ENCODE peak calls at places on chromosomes 11 and 22, in seven cellular contexts. T is heart left ventricle, Z is body of pancreas, E is IMR-90, R is spleen, I is uterus, D is adrenal gland. M is an unnamed sample.

GRCh38 chr11:35525501-35526175 is at the start of gene PAMR1:
- DNase-seq in E (peak), T (peak), I (peak), Z (peak), D (peak), R (peak), M (peak)

GRCh38 chr11:16160146-16160545 is 196.2 kb downstream of the SOX6 start:
- DNase-seq in R (no peak), I (no peak), T (no peak), D (no peak), Z (no peak), E (no peak), M (no peak)

GRCh38 chr11:62394825-62395538 is 23.9 kb upstream of the SCGB1A1 start:
- DNase-seq in T (peak), E (peak), Z (peak), D (peak), I (peak), R (peak), M (peak)

GRCh38 chr22:44702479-44703219 is 645 bp downstream of the PRR5 start:
- DNase-seq in I (no peak), T (peak), D (no peak), R (peak), Z (peak), E (peak), M (no peak)

GRCh38 chr11:12642040-12642439 is 32.2 kb upstream of the TEAD1 start:
- DNase-seq in I (peak), E (peak), Z (no peak), R (no peak), T (no peak), D (no peak), M (no peak)

GRCh38 chr11:99773646-99774045 is 752.9 kb downstream of the CNTN5 start:
- DNase-seq in I (no peak), R (no peak), Z (no peak), E (peak), D (no peak), T (no peak), M (no peak)

GRCh38 chr22:46763051-46763705 is 728 bp downstream of the TBC1D22A start:
- DNase-seq in T (peak), I (peak), E (peak), D (peak), R (peak), Z (no peak), M (no peak)

GRCh38 chr11:44471603-44472002 is 93.9 kb upstream of the CD82 start:
- DNase-seq in Z (no peak), R (no peak), T (peak), D (no peak), E (no peak), I (no peak), M (no peak)

GRCh38 chr11:34198523-34198922 is 93.1 kb downstream of the NAT10 start:
- DNase-seq in D (no peak), I (no peak), Z (no peak), E (peak), T (no peak), R (no peak), M (no peak)

GRCh38 chr11:520428-521178 is 13.6 kb upstream of the RNH1 start:
- DNase-seq in E (no peak), D (no peak), I (no peak), R (no peak), Z (no peak), T (peak), M (no peak)

GRCh38 chr11:128174465-128175101 is 412.8 kb downstream of the ETS1 start:
- DNase-seq in D (no peak), I (no peak), E (peak), T (no peak), Z (no peak), R (no peak), M (no peak)

GRCh38 chr22:37020192-37020479 is 594 bp downstream of the MPST start:
- DNase-seq in I (no peak), Z (no peak), D (no peak), E (peak), R (no peak), T (peak), M (no peak)

GRCh38 chr11:72812968-72813739 is 1.1 kb upstream of the ATG16L2 start:
- DNase-seq in E (peak), Z (peak), T (peak), I (peak), R (peak), D (peak), M (no peak)

GRCh38 chr11:561148-562003 is 606 bp downstream of the RASSF7 start:
- DNase-seq in I (no peak), Z (peak), D (no peak), R (no peak), T (peak), E (no peak), M (no peak)

GRCh38 chr22:27961182-27961581 is 42.1 kb upstream of the PITPNB start:
- DNase-seq in E (no peak), R (no peak), D (no peak), T (no peak), I (no peak), Z (no peak), M (no peak)

GRCh38 chr22:48306785-48307570 is 1520.7 kb downstream of the BRD1 start:
- DNase-seq in D (no peak), I (no peak), E (no peak), T (no peak), R (no peak), Z (no peak), M (no peak)

GRCh38 chr22:35116817-35117216 is 50.9 kb downstream of the ISX start:
- DNase-seq in E (no peak), I (no peak), D (no peak), R (no peak), T (no peak), Z (no peak), M (no peak)

GRCh38 chr11:125448136-125448535 is 47.9 kb downstream of the FEZ1 start:
- DNase-seq in Z (no peak), D (no peak), I (no peak), R (no peak), E (peak), T (no peak), M (no peak)

GRCh38 chr11:9512370-9513019 is 51.7 kb downstream of the ZNF143 start:
- DNase-seq in T (no peak), E (peak), R (no peak), I (no peak), Z (no peak), D (no peak), M (no peak)

GRCh38 chr11:132942611-132943324 is 589.5 kb downstream of the OPCML start:
- DNase-seq in R (no peak), E (no peak), D (no peak), T (no peak), I (no peak), Z (no peak), M (no peak)

GRCh38 chr22:31898406-31898805 is 45.9 kb upstream of the YWHAH start:
- DNase-seq in R (no peak), T (no peak), Z (no peak), D (no peak), E (no peak), I (no peak), M (no peak)

GRCh38 chr11:70098936-70099335 is 20.8 kb downstream of the ANO1 start:
- DNase-seq in Z (no peak), E (no peak), I (no peak), T (peak), R (no peak), D (no peak), M (no peak)
- TF ChIP-seq POLR2A in Z (no peak), E (no peak), I (no peak), T (no peak), R (no peak), D (no peak), M (no peak)

GRCh38 chr11:69664901-69665300 is 10.3 kb downstream of the LTO1 start:
- DNase-seq in D (no peak), E (no peak), R (peak), Z (no peak), I (no peak), T (no peak), M (no peak)

GRCh38 chr11:69666752-69667536 is 8.2 kb downstream of the LTO1 start:
- DNase-seq in D (no peak), E (no peak), T (no peak), Z (no peak), I (peak), R (peak), M (no peak)

GRCh38 chr11:69667619-69668604 is 7.2 kb downstream of the LTO1 start:
- DNase-seq in Z (no peak), D (peak), R (peak), E (no peak), T (no peak), I (no peak), M (peak)

GRCh38 chr11:69665669-69666068 is 9.5 kb downstream of the LTO1 start:
- DNase-seq in E (no peak), T (no peak), D (no peak), R (peak), Z (no peak), I (no peak), M (peak)

GRCh38 chr11:69666261-69666660 is 8.9 kb downstream of the LTO1 start:
- DNase-seq in D (no peak), E (no peak), R (peak), I (no peak), Z (no peak), T (no peak), M (no peak)
- TF ChIP-seq POLR2A in D (no peak), E (no peak), R (no peak), I (no peak), Z (no peak), T (no peak), M (no peak)

GRCh38 chr11:64923944-64924909 is at the start of gene PPP2R5B:
- DNase-seq in I (peak), D (peak), Z (peak), T (peak), E (peak), R (peak), M (peak)
- TF ChIP-seq POLR2A in I (peak), D (peak), Z (peak), T (no peak), E (peak), R (no peak), M (peak)

GRCh38 chr11:58926695-58927094 is 12.6 kb upstream of the GLYATL1 start:
- DNase-seq in T (no peak), I (no peak), R (no peak), E (peak), D (no peak), Z (no peak), M (no peak)

GRCh38 chr11:58926251-58926650 is 13.0 kb upstream of the GLYATL1 start:
- DNase-seq in T (no peak), R (no peak), E (peak), Z (no peak), D (no peak), I (no peak), M (no peak)

GRCh38 chr11:58928691-58929090 is 10.6 kb upstream of the GLYATL1 start:
- DNase-seq in T (no peak), Z (no peak), R (no peak), I (no peak), E (no peak), D (no peak), M (no peak)

GRCh38 chr11:58927393-58928081 is 11.8 kb upstream of the GLYATL1 start:
- DNase-seq in T (peak), D (no peak), R (no peak), Z (peak), E (peak), I (no peak), M (no peak)

GRCh38 chr11:58928082-58928574 is 11.2 kb upstream of the GLYATL1 start:
- DNase-seq in T (no peak), I (no peak), D (no peak), E (peak), R (no peak), Z (no peak), M (no peak)
- TF ChIP-seq POLR2A in T (no peak), I (no peak), D (no peak), E (no peak), R (no peak), Z (no peak), M (no peak)

M was measured in breast epithelium.